ENCODE peak calls at places on chromosomes 11 and 22, in nine cellular contexts. One of them, this sample, is unnamed.

GRCh38 chr22:42439021-42439420 is 6.8 kb upstream of the NFAM1 start:
- DNase-seq in stimulated activated CD8-positive, alpha-beta memory T cell treated with anti-CD3 and anti-CD28 coated beads, Interleukin-15, amount 100 ng/mL, for 1 hour: no peak
- DNase-seq in NCI-H2107: no peak
- DNase-seq in pancreas: no peak
- DNase-seq in HTR-8/SVneo: no peak
- DNase-seq in stomach: no peak
- DNase-seq in endodermal cell: no peak
- DNase-seq in adrenal gland: no peak
- DNase-seq in Right ventricle myocardium superior: no peak
- DNase-seq in this sample: no peak

GRCh38 chr11:79242616-79243015 is 198.2 kb downstream of the TENM4 start:
- DNase-seq in stimulated activated CD8-positive, alpha-beta memory T cell treated with anti-CD3 and anti-CD28 coated beads, Interleukin-15, amount 100 ng/mL, for 1 hour: no peak
- DNase-seq in NCI-H2107: no peak
- DNase-seq in pancreas: no peak
- DNase-seq in HTR-8/SVneo: no peak
- DNase-seq in stomach: no peak
- DNase-seq in endodermal cell: no peak
- DNase-seq in adrenal gland: no peak
- DNase-seq in Right ventricle myocardium superior: no peak
- DNase-seq in this sample: no peak

GRCh38 chr11:13152264-13152663 is 125.3 kb upstream of the BMAL1 start:
- DNase-seq in stimulated activated CD8-positive, alpha-beta memory T cell treated with anti-CD3 and anti-CD28 coated beads, Interleukin-15, amount 100 ng/mL, for 1 hour: no peak
- DNase-seq in NCI-H2107: no peak
- DNase-seq in pancreas: no peak
- DNase-seq in HTR-8/SVneo: no peak
- DNase-seq in stomach: no peak
- DNase-seq in endodermal cell: no peak
- DNase-seq in adrenal gland: no peak
- DNase-seq in Right ventricle myocardium superior: no peak
- DNase-seq in this sample: no peak

GRCh38 chr11:73236879-73237278 is 18.8 kb downstream of the P2RY2 start:
- DNase-seq in stimulated activated CD8-positive, alpha-beta memory T cell treated with anti-CD3 and anti-CD28 coated beads, Interleukin-15, amount 100 ng/mL, for 1 hour: no peak
- DNase-seq in NCI-H2107: no peak
- DNase-seq in pancreas: no peak
- DNase-seq in HTR-8/SVneo: peak; percentile 56
- DNase-seq in stomach: peak; percentile 61
- DNase-seq in endodermal cell: peak; percentile 92
- DNase-seq in adrenal gland: peak; percentile 75
- DNase-seq in Right ventricle myocardium superior: peak; percentile 62
- DNase-seq in this sample: peak; percentile 64

GRCh38 chr11:64447717-64448598 is 89.0 kb downstream of the RPS6KA4 start:
- DNase-seq in stimulated activated CD8-positive, alpha-beta memory T cell treated with anti-CD3 and anti-CD28 coated beads, Interleukin-15, amount 100 ng/mL, for 1 hour: no peak
- DNase-seq in NCI-H2107: peak; percentile 6
- DNase-seq in pancreas: peak; percentile 79
- DNase-seq in HTR-8/SVneo: no peak
- DNase-seq in stomach: peak; percentile 33
- DNase-seq in endodermal cell: peak; percentile 55
- DNase-seq in adrenal gland: peak; percentile 41
- DNase-seq in Right ventricle myocardium superior: peak; percentile 64
- DNase-seq in this sample: no peak

GRCh38 chr11:77611921-77612320 is 22.2 kb downstream of the AQP11 start:
- DNase-seq in stimulated activated CD8-positive, alpha-beta memory T cell treated with anti-CD3 and anti-CD28 coated beads, Interleukin-15, amount 100 ng/mL, for 1 hour: no peak
- DNase-seq in NCI-H2107: no peak
- DNase-seq in pancreas: no peak
- DNase-seq in HTR-8/SVneo: no peak
- DNase-seq in stomach: no peak
- DNase-seq in endodermal cell: no peak
- DNase-seq in adrenal gland: no peak
- DNase-seq in Right ventricle myocardium superior: no peak
- DNase-seq in this sample: no peak

GRCh38 chr11:105937738-105938137 is 84.3 kb downstream of the MSANTD4 start:
- DNase-seq in stimulated activated CD8-positive, alpha-beta memory T cell treated with anti-CD3 and anti-CD28 coated beads, Interleukin-15, amount 100 ng/mL, for 1 hour: no peak
- DNase-seq in NCI-H2107: no peak
- DNase-seq in pancreas: no peak
- DNase-seq in HTR-8/SVneo: no peak
- DNase-seq in stomach: no peak
- DNase-seq in endodermal cell: no peak
- DNase-seq in adrenal gland: no peak
- DNase-seq in Right ventricle myocardium superior: no peak
- DNase-seq in this sample: peak; percentile 70

GRCh38 chr11:1749020-1749758 is 1.2 kb downstream of the IFITM10 start:
- DNase-seq in stimulated activated CD8-positive, alpha-beta memory T cell treated with anti-CD3 and anti-CD28 coated beads, Interleukin-15, amount 100 ng/mL, for 1 hour: no peak
- DNase-seq in NCI-H2107: no peak
- DNase-seq in pancreas: peak; percentile 33
- DNase-seq in HTR-8/SVneo: no peak
- DNase-seq in stomach: no peak
- DNase-seq in endodermal cell: no peak
- DNase-seq in adrenal gland: peak; percentile 74
- DNase-seq in Right ventricle myocardium superior: peak; percentile 46
- DNase-seq in this sample: no peak

GRCh38 chr11:59189986-59190385 is 18.1 kb downstream of the DTX4 start:
- DNase-seq in stimulated activated CD8-positive, alpha-beta memory T cell treated with anti-CD3 and anti-CD28 coated beads, Interleukin-15, amount 100 ng/mL, for 1 hour: no peak
- DNase-seq in NCI-H2107: no peak
- DNase-seq in pancreas: no peak
- DNase-seq in HTR-8/SVneo: no peak
- DNase-seq in stomach: no peak
- DNase-seq in endodermal cell: no peak
- DNase-seq in adrenal gland: no peak
- DNase-seq in Right ventricle myocardium superior: no peak
- DNase-seq in this sample: peak; percentile 54

GRCh38 chr11:100709233-100709999 is 22.3 kb downstream of the ARHGAP42 start:
- DNase-seq in stimulated activated CD8-positive, alpha-beta memory T cell treated with anti-CD3 and anti-CD28 coated beads, Interleukin-15, amount 100 ng/mL, for 1 hour: no peak
- DNase-seq in NCI-H2107: no peak
- DNase-seq in pancreas: no peak
- DNase-seq in HTR-8/SVneo: peak; percentile 74
- DNase-seq in stomach: no peak
- DNase-seq in endodermal cell: no peak
- DNase-seq in adrenal gland: no peak
- DNase-seq in Right ventricle myocardium superior: no peak
- DNase-seq in this sample: peak; percentile 43

GRCh38 chr11:2927493-2927800 is 1.8 kb downstream of the PHLDA2 start:
- DNase-seq in stimulated activated CD8-positive, alpha-beta memory T cell treated with anti-CD3 and anti-CD28 coated beads, Interleukin-15, amount 100 ng/mL, for 1 hour: no peak
- DNase-seq in NCI-H2107: no peak
- DNase-seq in pancreas: peak; percentile 34
- DNase-seq in HTR-8/SVneo: no peak
- DNase-seq in stomach: no peak
- DNase-seq in endodermal cell: no peak
- DNase-seq in adrenal gland: no peak
- DNase-seq in Right ventricle myocardium superior: no peak
- DNase-seq in this sample: no peak

GRCh38 chr11:107576497-107577086 is 11.1 kb upstream of the ALKBH8 start:
- DNase-seq in stimulated activated CD8-positive, alpha-beta memory T cell treated with anti-CD3 and anti-CD28 coated beads, Interleukin-15, amount 100 ng/mL, for 1 hour: peak; percentile 38
- DNase-seq in NCI-H2107: no peak
- DNase-seq in pancreas: no peak
- DNase-seq in HTR-8/SVneo: peak; percentile 55
- DNase-seq in stomach: peak; percentile 58
- DNase-seq in endodermal cell: peak; percentile 80
- DNase-seq in adrenal gland: peak; percentile 77
- DNase-seq in Right ventricle myocardium superior: peak; percentile 60
- DNase-seq in this sample: no peak

GRCh38 chr11:69366591-69366990 is 72.6 kb downstream of the MYEOV start:
- DNase-seq in stimulated activated CD8-positive, alpha-beta memory T cell treated with anti-CD3 and anti-CD28 coated beads, Interleukin-15, amount 100 ng/mL, for 1 hour: no peak
- DNase-seq in NCI-H2107: no peak
- DNase-seq in pancreas: no peak
- DNase-seq in HTR-8/SVneo: no peak
- DNase-seq in stomach: no peak
- DNase-seq in endodermal cell: no peak
- DNase-seq in adrenal gland: no peak
- DNase-seq in Right ventricle myocardium superior: no peak
- DNase-seq in this sample: no peak

GRCh38 chr11:66956689-66957290 is 1.4 kb downstream of the PC start:
- DNase-seq in stimulated activated CD8-positive, alpha-beta memory T cell treated with anti-CD3 and anti-CD28 coated beads, Interleukin-15, amount 100 ng/mL, for 1 hour: no peak
- DNase-seq in NCI-H2107: no peak
- DNase-seq in pancreas: no peak
- DNase-seq in HTR-8/SVneo: no peak
- DNase-seq in stomach: peak; percentile 27
- DNase-seq in endodermal cell: peak; percentile 77
- DNase-seq in adrenal gland: peak; percentile 40
- DNase-seq in Right ventricle myocardium superior: no peak
- DNase-seq in this sample: no peak

GRCh38 chr11:111793863-111794262 is 27.7 kb upstream of the PPP2R1B start:
- DNase-seq in stimulated activated CD8-positive, alpha-beta memory T cell treated with anti-CD3 and anti-CD28 coated beads, Interleukin-15, amount 100 ng/mL, for 1 hour: no peak
- DNase-seq in NCI-H2107: no peak
- DNase-seq in pancreas: no peak
- DNase-seq in HTR-8/SVneo: no peak
- DNase-seq in stomach: no peak
- DNase-seq in endodermal cell: no peak
- DNase-seq in adrenal gland: peak; percentile 89
- DNase-seq in Right ventricle myocardium superior: no peak
- DNase-seq in this sample: no peak

GRCh38 chr11:102611291-102611690 is 13.8 kb downstream of the MMP20 start:
- DNase-seq in stimulated activated CD8-positive, alpha-beta memory T cell treated with anti-CD3 and anti-CD28 coated beads, Interleukin-15, amount 100 ng/mL, for 1 hour: no peak
- DNase-seq in NCI-H2107: no peak
- DNase-seq in pancreas: no peak
- DNase-seq in HTR-8/SVneo: no peak
- DNase-seq in stomach: no peak
- DNase-seq in endodermal cell: no peak
- DNase-seq in adrenal gland: no peak
- DNase-seq in Right ventricle myocardium superior: no peak
- DNase-seq in this sample: no peak

GRCh38 chr22:25509391-25509791 is 55.1 kb upstream of the GRK3 start:
- DNase-seq in stimulated activated CD8-positive, alpha-beta memory T cell treated with anti-CD3 and anti-CD28 coated beads, Interleukin-15, amount 100 ng/mL, for 1 hour: no peak
- DNase-seq in NCI-H2107: no peak
- DNase-seq in pancreas: no peak
- DNase-seq in HTR-8/SVneo: no peak
- DNase-seq in stomach: no peak
- DNase-seq in endodermal cell: no peak
- DNase-seq in adrenal gland: peak; percentile 76
- DNase-seq in Right ventricle myocardium superior: no peak
- DNase-seq in this sample: no peak

This sample was measured in dermis microvascular lymphatic vessel endothelial cell.